ENCODE peak calls at places on chromosomes 12 and 14, in nine cellular contexts. P is T-helper 1 cell; X is foreskin fibroblast; F is body of pancreas; O is retina; V is CD4-positive, alpha-beta T cell; Z is mesothelial cell of epicardium; M is progenitor cell of endocrine pancreas; J is AG09319. B is an unnamed sample.

GRCh38 chr12:66074561-66074960 is 56.0 kb downstream of the LLPH start:
- DNase-seq in P (no peak), X (peak; percentile 17), F (no peak), O (no peak), V (no peak), Z (no peak), M (no peak), J (peak; percentile 22), B (no peak)

GRCh38 chr12:112908548-112908947 is 1.8 kb downstream of the OAS1 start:
- DNase-seq in P (no peak), X (no peak), F (no peak), O (peak; percentile 20), V (peak; percentile 11), Z (no peak), M (no peak), J (no peak), B (no peak)

GRCh38 chr12:83388551-83388950 is 701.8 kb downstream of the TMTC2 start:
- DNase-seq in P (no peak), X (no peak), F (no peak), O (no peak), V (no peak), Z (no peak), M (no peak), J (no peak), B (no peak)

GRCh38 chr12:28766398-28766797 is 382.7 kb upstream of the FAR2 start:
- DNase-seq in P (no peak), X (no peak), F (no peak), O (no peak), V (no peak), Z (no peak), M (no peak), J (no peak), B (no peak)

GRCh38 chr12:19404232-19404880 is 34.9 kb upstream of the AEBP2 start:
- DNase-seq in P (no peak), X (no peak), F (no peak), O (no peak), V (no peak), Z (no peak), M (no peak), J (no peak), B (no peak)

GRCh38 chr14:24377660-24378059 is 9.7 kb downstream of the NFATC4 start:
- DNase-seq in P (no peak), X (no peak), F (no peak), O (no peak), V (no peak), Z (no peak), M (no peak), J (no peak), B (no peak)

GRCh38 chr12:63150255-63151060 is 543 bp downstream of the AVPR1A start:
- DNase-seq in P (no peak), X (no peak), F (peak; percentile 27), O (peak; percentile 88), V (no peak), Z (peak; percentile 21), M (peak; percentile 14), J (no peak), B (peak; percentile 39)

GRCh38 chr14:57317248-57317833 is 48.6 kb downstream of the AP5M1 start:
- DNase-seq in P (peak; percentile 57), X (peak; percentile 56), F (peak; percentile 77), O (peak; percentile 65), V (peak; percentile 50), Z (peak; percentile 44), M (peak; percentile 67), J (peak; percentile 45), B (peak; percentile 37)

GRCh38 chr12:16062611-16063010 is 151.5 kb downstream of the DERA start:
- DNase-seq in P (no peak), X (no peak), F (no peak), O (no peak), V (no peak), Z (no peak), M (no peak), J (no peak), B (no peak)

GRCh38 chr12:24482882-24483604 is 465.9 kb downstream of the BCAT1 start:
- DNase-seq in P (no peak), X (no peak), F (no peak), O (no peak), V (no peak), Z (no peak), M (no peak), J (no peak), B (no peak)

B was measured in iPS DF 6.9.